ENCODE peak calls at places on chromosomes 6 and 20, in ten cellular contexts. C is cardiac muscle cell; Z is Peyer's patch; W is A549; L is cardiac fibroblast; U is lung; Y is CD8-positive, alpha-beta T cell; F is tibial nerve; X is AG09309; K is GM06990. B is an unnamed sample.

GRCh38 chr6:73801652-73802268 is 105.8 kb downstream of the CD109 start:
- DNase-seq in W (no peak), F (no peak), Z (no peak), K (no peak), Y (no peak), X (no peak), U (no peak), L (no peak), C (no peak), B (no peak)

GRCh38 chr6:158863646-158864045 is 44.5 kb upstream of the EZR start:
- DNase-seq in Z (no peak), L (no peak), K (no peak), X (no peak), C (no peak), Y (no peak), W (no peak), F (no peak), U (no peak), B (no peak)

GRCh38 chr6:3500262-3501001 is 43.6 kb upstream of the SLC22A23 start:
- DNase-seq in L (no peak), X (no peak), K (no peak), F (no peak), U (no peak), Y (no peak), C (no peak), Z (no peak), W (no peak), B (peak; percentile 87)

GRCh38 chr6:143270026-143270425 is 180.5 kb downstream of the ADAT2 start:
- DNase-seq in W (no peak), F (no peak), Z (no peak), Y (no peak), X (no peak), C (no peak), L (peak; percentile 48), U (no peak), K (no peak), B (no peak)

GRCh38 chr6:41429506-41430504 is 94.4 kb downstream of the NCR2 start:
- DNase-seq in Z (no peak), L (no peak), X (no peak), K (no peak), C (no peak), U (no peak), F (no peak), W (no peak), Y (no peak), B (no peak)

GRCh38 chr20:44388466-44389023 is 33.0 kb downstream of the HNF4A start:
- DNase-seq in L (peak; percentile 73), C (peak; percentile 69), Y (peak; percentile 72), W (peak; percentile 84), U (peak; percentile 47), X (no peak), K (peak; percentile 46), Z (peak; percentile 86), F (peak; percentile 67), B (peak; percentile 71)

GRCh38 chr20:46435146-46435545 is 28.7 kb upstream of the ELMO2 start:
- DNase-seq in U (no peak), X (no peak), Y (no peak), Z (no peak), F (no peak), L (no peak), C (no peak), K (no peak), W (no peak), B (no peak)

GRCh38 chr20:46635514-46636091 is 15.7 kb downstream of the SLC13A3 start:
- DNase-seq in F (no peak), U (no peak), C (no peak), Y (no peak), L (peak; percentile 6), X (no peak), Z (no peak), K (no peak), W (no peak), B (peak; percentile 14)

GRCh38 chr20:39778847-39779641 is 816.9 kb downstream of the DHX35 start:
- DNase-seq in L (no peak), X (no peak), F (no peak), Z (no peak), Y (no peak), W (no peak), C (no peak), K (no peak), U (no peak), B (no peak)

GRCh38 chr20:63518946-63519764 is 1.4 kb upstream of the PPDPF start:
- DNase-seq in L (no peak), Y (no peak), U (no peak), W (no peak), F (no peak), C (no peak), X (no peak), Z (peak; percentile 48), K (peak; percentile 14), B (no peak)

GRCh38 chr6:49540614-49541013 is 9.9 kb upstream of the C6orf141 start:
- DNase-seq in K (no peak), L (no peak), U (no peak), C (no peak), Y (no peak), X (no peak), F (no peak), Z (no peak), W (peak; percentile 58), B (no peak)

GRCh38 chr6:84967389-84967788 is 203.0 kb upstream of the TBX18 start:
- DNase-seq in L (peak; percentile 73), F (no peak), W (peak; percentile 65), C (peak; percentile 31), Y (no peak), K (no peak), U (no peak), Z (no peak), X (no peak), B (peak; percentile 3)

GRCh38 chr6:90233994-90234393 is 62.6 kb downstream of the BACH2 start:
- DNase-seq in K (no peak), F (no peak), C (no peak), X (no peak), Y (peak; percentile 70), U (no peak), Z (no peak), W (no peak), L (no peak), B (no peak)

GRCh38 chr6:51049983-51050877 is 231.6 kb downstream of the TFAP2B start:
- DNase-seq in L (no peak), F (no peak), C (no peak), U (no peak), X (no peak), Z (no peak), K (no peak), Y (no peak), W (no peak), B (no peak)

GRCh38 chr20:52129611-52130010 is 62.0 kb downstream of the ZFP64 start:
- DNase-seq in L (no peak), X (no peak), Y (no peak), U (no peak), C (no peak), K (no peak), W (no peak), Z (no peak), F (no peak), B (no peak)
- H3K4me3 ChIP-seq in L (no peak overlapping the region), X (no peak overlapping the region), Y (no peak overlapping the region), U (no peak overlapping the region), C (no peak overlapping the region), K (no peak overlapping the region), W (no peak overlapping the region), Z (no peak overlapping the region), F (no peak overlapping the region), B (no peak overlapping the region)

GRCh38 chr6:88599561-88599960 is 363.9 kb downstream of the RNGTT start:
- DNase-seq in Y (no peak), U (no peak), L (no peak), Z (no peak), X (no peak), F (no peak), W (no peak), K (no peak), C (no peak), B (no peak)
- TF ChIP-seq CTCF in Y (no peak), U (no peak), L (no peak), Z (no peak), X (no peak), F (no peak), W (no peak), K (peak; percentile 46), C (no peak), B (no peak)

GRCh38 chr6:20318851-20319387 is 82.8 kb upstream of the E2F3 start:
- DNase-seq in K (no peak), W (no peak), L (no peak), C (no peak), U (no peak), X (no peak), F (no peak), Z (no peak), Y (no peak), B (no peak)

GRCh38 chr6:20313960-20314530 is 87.6 kb upstream of the E2F3 start:
- DNase-seq in K (no peak), Z (no peak), W (no peak), C (no peak), Y (no peak), L (no peak), F (no peak), U (no peak), X (no peak), B (no peak)

GRCh38 chr6:20315456-20315855 is 86.2 kb upstream of the E2F3 start:
- DNase-seq in U (no peak), K (no peak), W (no peak), Z (no peak), C (no peak), Y (no peak), F (no peak), L (no peak), X (no peak), B (no peak)

GRCh38 chr6:20317430-20317829 is 84.2 kb upstream of the E2F3 start:
- DNase-seq in W (no peak), X (no peak), F (no peak), Y (no peak), U (no peak), K (no peak), C (no peak), Z (no peak), L (no peak), B (no peak)

DNA sequence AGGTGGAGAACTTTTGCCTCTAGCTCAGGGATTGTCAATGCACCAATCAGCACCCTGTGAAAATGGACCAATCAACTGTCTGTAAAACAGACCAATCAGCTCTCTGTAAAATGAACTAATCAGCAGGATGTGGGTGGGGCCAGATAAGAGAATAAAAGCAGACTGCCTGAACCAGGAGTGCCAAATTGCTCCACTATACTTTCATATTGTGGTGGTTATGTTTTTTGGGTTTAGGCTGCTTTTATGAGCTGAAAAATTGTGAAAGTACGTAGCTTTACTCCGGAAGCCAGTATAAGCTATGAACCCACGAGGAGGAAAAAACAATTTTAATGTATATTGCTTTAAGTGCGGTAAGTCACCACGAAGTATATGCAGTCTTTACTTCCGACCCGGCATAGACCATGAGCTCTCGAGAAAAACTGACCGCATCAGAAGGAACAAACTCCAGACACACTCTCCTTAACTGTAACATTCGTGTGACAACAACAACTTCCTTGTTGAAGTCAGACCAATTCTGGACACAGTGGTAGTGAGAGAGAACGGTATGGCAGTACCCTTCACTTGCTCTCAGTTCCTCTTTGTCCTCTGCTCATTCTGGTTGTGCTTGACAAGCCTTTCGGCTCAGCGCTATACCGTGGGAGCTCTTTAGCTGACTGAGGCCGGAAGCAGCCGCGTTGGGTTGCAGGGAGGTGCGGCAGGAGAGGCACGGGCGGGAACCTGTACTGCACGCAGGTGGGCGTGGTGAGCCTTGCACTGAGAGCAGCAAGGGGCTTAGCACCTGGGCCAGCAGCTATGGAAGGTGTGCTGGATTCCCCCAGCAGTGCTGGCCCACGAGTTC is 81.9 kb upstream of the E2F3 start:
- DNase-seq in Y (peak; percentile 86), C (no peak), Z (no peak), U (peak; percentile 30), K (peak; percentile 89), F (no peak), X (no peak), W (no peak), L (no peak), B (no peak)
- H3K4me3 ChIP-seq in Y (peak overlapping the region; percentile 46), C (no peak overlapping the region), Z (peak overlapping the region; percentile 23), U (no peak overlapping the region), K (peak overlapping the region; percentile 55), F (peak overlapping the region; percentile 31), X (no peak overlapping the region), W (no peak overlapping the region), L (no peak overlapping the region), B (no peak overlapping the region)

GRCh38 chr20:50281831-50282591 is 91.4 kb downstream of the CEBPB start:
- DNase-seq in F (no peak), U (no peak), W (peak; percentile 41), L (no peak), Y (no peak), Z (no peak), X (no peak), K (no peak), C (no peak), B (no peak)
- TF ChIP-seq CTCF in F (no peak), U (no peak), W (peak; percentile 19), L (no peak), Y (no peak), Z (no peak), X (peak; percentile 17), K (peak; percentile 16), C (peak; percentile 17), B (no peak)